ENCODE peak calls at places on chromosomes 7 and 10, in seven cellular contexts. One of them, this sample, is unnamed.
A peak's percentile ranks its signal among the peaks of the same experiment; 100 is the strongest.

GRCh38 chr7:13057462-13058200 is 370.2 kb downstream of the ARL4A start:
- DNase-seq in stromal cell of bone marrow: no peak
- DNase-seq in astrocyte of the spinal cord: no peak
- DNase-seq in amygdala: no peak
- DNase-seq in ELR: no peak
- DNase-seq in stimulated activated CD8-positive, alpha-beta memory T cell treated with anti-CD3 and anti-CD28 coated beads, Interleukin-7, amount 100 ng/mL, for 1 hour: no peak
- DNase-seq in HuH-7: no peak
- DNase-seq in this sample: no peak

GRCh38 chr10:130159395-130159794 is 23.2 kb downstream of the GLRX3 start:
- DNase-seq in stromal cell of bone marrow: no peak
- DNase-seq in stimulated activated CD8-positive, alpha-beta memory T cell treated with anti-CD3 and anti-CD28 coated beads, Interleukin-7, amount 100 ng/mL, for 1 hour: no peak
- DNase-seq in HuH-7: no peak
- DNase-seq in astrocyte of the spinal cord: no peak
- DNase-seq in amygdala: no peak
- DNase-seq in ELR: no peak
- DNase-seq in this sample: no peak

GRCh38 chr10:68938117-68938516 is 17.9 kb upstream of the DDX21 start:
- DNase-seq in stimulated activated CD8-positive, alpha-beta memory T cell treated with anti-CD3 and anti-CD28 coated beads, Interleukin-7, amount 100 ng/mL, for 1 hour: no peak
- DNase-seq in amygdala: no peak
- DNase-seq in stromal cell of bone marrow: no peak
- DNase-seq in ELR: no peak
- DNase-seq in astrocyte of the spinal cord: no peak
- DNase-seq in HuH-7: no peak
- DNase-seq in this sample: no peak

GRCh38 chr7:129262333-129262732 is 37.5 kb downstream of the AHCYL2 start:
- DNase-seq in stromal cell of bone marrow: no peak
- DNase-seq in astrocyte of the spinal cord: peak; percentile 35
- DNase-seq in HuH-7: no peak
- DNase-seq in ELR: no peak
- DNase-seq in amygdala: no peak
- DNase-seq in stimulated activated CD8-positive, alpha-beta memory T cell treated with anti-CD3 and anti-CD28 coated beads, Interleukin-7, amount 100 ng/mL, for 1 hour: no peak
- DNase-seq in this sample: no peak

GRCh38 chr7:69598487-69599148 is 343 bp downstream of the AUTS2 start:
- DNase-seq in HuH-7: no peak
- DNase-seq in astrocyte of the spinal cord: peak; percentile 46
- DNase-seq in stromal cell of bone marrow: no peak
- DNase-seq in ELR: peak; percentile 5
- DNase-seq in amygdala: no peak
- DNase-seq in stimulated activated CD8-positive, alpha-beta memory T cell treated with anti-CD3 and anti-CD28 coated beads, Interleukin-7, amount 100 ng/mL, for 1 hour: no peak
- DNase-seq in this sample: no peak

GRCh38 chr7:115654384-115655181 is 376.0 kb downstream of the TFEC start:
- DNase-seq in astrocyte of the spinal cord: no peak
- DNase-seq in stromal cell of bone marrow: peak; percentile 17
- DNase-seq in amygdala: no peak
- DNase-seq in ELR: peak; percentile 48
- DNase-seq in HuH-7: no peak
- DNase-seq in stimulated activated CD8-positive, alpha-beta memory T cell treated with anti-CD3 and anti-CD28 coated beads, Interleukin-7, amount 100 ng/mL, for 1 hour: no peak
- DNase-seq in this sample: no peak

GRCh38 chr10:112115781-112116385 is 67.7 kb downstream of the GPAM start:
- DNase-seq in ELR: peak; percentile 53
- DNase-seq in stromal cell of bone marrow: peak; percentile 3
- DNase-seq in amygdala: peak; percentile 10
- DNase-seq in astrocyte of the spinal cord: no peak
- DNase-seq in HuH-7: peak; percentile 72
- DNase-seq in stimulated activated CD8-positive, alpha-beta memory T cell treated with anti-CD3 and anti-CD28 coated beads, Interleukin-7, amount 100 ng/mL, for 1 hour: no peak
- DNase-seq in this sample: no peak

GRCh38 chr10:43203491-43204393 is 63.1 kb downstream of the RASGEF1A start:
- DNase-seq in HuH-7: no peak
- DNase-seq in stimulated activated CD8-positive, alpha-beta memory T cell treated with anti-CD3 and anti-CD28 coated beads, Interleukin-7, amount 100 ng/mL, for 1 hour: no peak
- DNase-seq in stromal cell of bone marrow: no peak
- DNase-seq in astrocyte of the spinal cord: no peak
- DNase-seq in ELR: no peak
- DNase-seq in amygdala: no peak
- DNase-seq in this sample: no peak

GRCh38 chr7:7100432-7100849 is 81.9 kb upstream of the C1GALT1 start:
- DNase-seq in stromal cell of bone marrow: no peak
- DNase-seq in ELR: no peak
- DNase-seq in HuH-7: no peak
- DNase-seq in stimulated activated CD8-positive, alpha-beta memory T cell treated with anti-CD3 and anti-CD28 coated beads, Interleukin-7, amount 100 ng/mL, for 1 hour: no peak
- DNase-seq in amygdala: no peak
- DNase-seq in astrocyte of the spinal cord: peak; percentile 15
- DNase-seq in this sample: no peak

GRCh38 chr10:24453404-24453830 is 244.5 kb downstream of the KIAA1217 start:
- DNase-seq in stromal cell of bone marrow: no peak
- DNase-seq in amygdala: no peak
- DNase-seq in stimulated activated CD8-positive, alpha-beta memory T cell treated with anti-CD3 and anti-CD28 coated beads, Interleukin-7, amount 100 ng/mL, for 1 hour: no peak
- DNase-seq in ELR: no peak
- DNase-seq in HuH-7: no peak
- DNase-seq in astrocyte of the spinal cord: no peak
- DNase-seq in this sample: no peak

GRCh38 chr7:7791523-7791922 is 73.1 kb upstream of the RPA3 start:
- DNase-seq in amygdala: no peak
- DNase-seq in ELR: no peak
- DNase-seq in stromal cell of bone marrow: no peak
- DNase-seq in astrocyte of the spinal cord: no peak
- DNase-seq in HuH-7: no peak
- DNase-seq in stimulated activated CD8-positive, alpha-beta memory T cell treated with anti-CD3 and anti-CD28 coated beads, Interleukin-7, amount 100 ng/mL, for 1 hour: no peak
- DNase-seq in this sample: no peak

GRCh38 chr7:73717991-73718405 is 1.5 kb downstream of the STX1A start:
- DNase-seq in ELR: peak; percentile 98
- DNase-seq in stromal cell of bone marrow: peak; percentile 85
- DNase-seq in amygdala: no peak
- DNase-seq in astrocyte of the spinal cord: peak; percentile 96
- DNase-seq in stimulated activated CD8-positive, alpha-beta memory T cell treated with anti-CD3 and anti-CD28 coated beads, Interleukin-7, amount 100 ng/mL, for 1 hour: peak; percentile 55
- DNase-seq in HuH-7: no peak
- DNase-seq in this sample: peak; percentile 81

GRCh38 chr10:19815478-19816419 is 483 bp upstream of the PLXDC2 start:
- DNase-seq in amygdala: peak; percentile 71
- DNase-seq in stimulated activated CD8-positive, alpha-beta memory T cell treated with anti-CD3 and anti-CD28 coated beads, Interleukin-7, amount 100 ng/mL, for 1 hour: no peak
- DNase-seq in stromal cell of bone marrow: peak; percentile 31
- DNase-seq in astrocyte of the spinal cord: peak; percentile 74
- DNase-seq in ELR: no peak
- DNase-seq in HuH-7: peak; percentile 40
- DNase-seq in this sample: no peak

GRCh38 chr10:59830601-59831259 is 75.6 kb downstream of the CCDC6 start:
- DNase-seq in stimulated activated CD8-positive, alpha-beta memory T cell treated with anti-CD3 and anti-CD28 coated beads, Interleukin-7, amount 100 ng/mL, for 1 hour: no peak
- DNase-seq in amygdala: peak; percentile 7
- DNase-seq in stromal cell of bone marrow: no peak
- DNase-seq in HuH-7: peak; percentile 26
- DNase-seq in astrocyte of the spinal cord: peak; percentile 59
- DNase-seq in ELR: peak; percentile 59
- DNase-seq in this sample: peak; percentile 13

This sample was measured in skeletal muscle cell.